ENCODE peak calls at places on chromosomes 16 and 17, in six cellular contexts. F, E, N, S, G and C are unnamed samples.

GRCh38 chr17:69466905-69467630 is 52.6 kb downstream of the MAP2K6 start:
- DNase-seq in F (peak), E (no peak), N (no peak), S (no peak), G (peak), C (peak)

GRCh38 chr16:47519037-47519436 is 57.9 kb downstream of the PHKB start:
- DNase-seq in F (no peak), E (no peak), N (no peak), S (peak), G (peak), C (no peak)

GRCh38 chr16:47904691-47905090 is 251.1 kb downstream of the ABCC12 start:
- DNase-seq in F (no peak), E (no peak), N (no peak), S (no peak), G (no peak), C (no peak)

GRCh38 chr16:80932725-80933124 is 74.0 kb downstream of the CMC2 start:
- DNase-seq in F (peak), E (no peak), N (peak), S (peak), G (peak), C (no peak)

GRCh38 chr17:2343421-2343820 is 6.1 kb downstream of the SGSM2 start:
- DNase-seq in F (no peak), E (peak), N (no peak), S (peak), G (no peak), C (no peak)

GRCh38 chr16:24681793-24682192 is 47.7 kb upstream of the TNRC6A start:
- DNase-seq in F (no peak), E (no peak), N (no peak), S (no peak), G (no peak), C (no peak)

GRCh38 chr17:82677353-82677925 is 21.1 kb downstream of the RAB40B start:
- DNase-seq in F (no peak), E (no peak), N (no peak), S (no peak), G (no peak), C (no peak)

GRCh38 chr17:8326591-8327583 is 12.8 kb upstream of the ODF4 start:
- DNase-seq in F (no peak), E (no peak), N (peak), S (peak), G (no peak), C (peak)

GRCh38 chr16:27982184-27982583 is 81.3 kb downstream of the GSG1L start:
- DNase-seq in F (no peak), E (no peak), N (no peak), S (no peak), G (no peak), C (peak)

GRCh38 chr17:8673621-8674020 is 43.1 kb upstream of the MYH10 start:
- DNase-seq in F (no peak), E (no peak), N (peak), S (no peak), G (no peak), C (no peak)

GRCh38 chr17:79036609-79037008 is 12.6 kb downstream of the C1QTNF1 start:
- DNase-seq in F (peak), E (no peak), N (peak), S (peak), G (peak), C (peak)

GRCh38 chr17:50556803-50557202 is 3.7 kb upstream of the CACNA1G start:
- DNase-seq in F (no peak), E (no peak), N (no peak), S (no peak), G (no peak), C (no peak)

GRCh38 chr17:45413498-45413923 is 19.2 kb downstream of the ARHGAP27 start:
- DNase-seq in F (no peak), E (no peak), N (peak), S (no peak), G (no peak), C (no peak)

GRCh38 chr16:76518791-76519190 is 241.6 kb downstream of the CNTNAP4 start:
- DNase-seq in F (no peak), E (no peak), N (no peak), S (no peak), G (no peak), C (peak)

GRCh38 chr17:46943511-46944393 is 20.8 kb downstream of the GOSR2 start:
- DNase-seq in F (peak), E (no peak), N (no peak), S (peak), G (no peak), C (peak)